ENCODE peak calls at places on chromosome 7, in ten cellular contexts. One of them, this sample, is unnamed.

GRCh38 chr7:156456503-156457115 is 184.0 kb upstream of the RNF32 start:
- DNase-seq in KBM-7: no peak
- DNase-seq in Calu3: peak; percentile 19
- DNase-seq in T-helper 1 cell: no peak
- DNase-seq in CD8-positive, alpha-beta memory T cell: no peak
- DNase-seq in NCI-H1417: no peak
- DNase-seq in Ammon's horn: no peak
- DNase-seq in NCI-H1694 treated with DMSO at 0.1 percent for 48 hours: no peak
- DNase-seq in hepatocyte: peak; percentile 44
- DNase-seq in B cell: no peak
- DNase-seq in this sample: no peak

GRCh38 chr7:134307320-134307719 is 9.4 kb downstream of the SLC35B4 start:
- DNase-seq in KBM-7: no peak
- DNase-seq in Calu3: no peak
- DNase-seq in T-helper 1 cell: no peak
- DNase-seq in CD8-positive, alpha-beta memory T cell: no peak
- DNase-seq in NCI-H1417: no peak
- DNase-seq in Ammon's horn: no peak
- DNase-seq in NCI-H1694 treated with DMSO at 0.1 percent for 48 hours: no peak
- DNase-seq in hepatocyte: no peak
- DNase-seq in B cell: no peak
- DNase-seq in this sample: peak; percentile 28

GRCh38 chr7:76296743-76297740 is 5.4 kb upstream of the HSPB1 start:
- DNase-seq in KBM-7: no peak
- DNase-seq in Calu3: peak; percentile 52
- DNase-seq in T-helper 1 cell: no peak
- DNase-seq in CD8-positive, alpha-beta memory T cell: no peak
- DNase-seq in NCI-H1417: peak; percentile 21
- DNase-seq in Ammon's horn: no peak
- DNase-seq in NCI-H1694 treated with DMSO at 0.1 percent for 48 hours: no peak
- DNase-seq in hepatocyte: peak; percentile 84
- DNase-seq in B cell: no peak
- DNase-seq in this sample: peak; percentile 68

GRCh38 chr7:68399991-68400590 is 1198.2 kb upstream of the AUTS2 start:
- DNase-seq in KBM-7: no peak
- DNase-seq in Calu3: no peak
- DNase-seq in T-helper 1 cell: no peak
- DNase-seq in CD8-positive, alpha-beta memory T cell: no peak
- DNase-seq in NCI-H1417: no peak
- DNase-seq in Ammon's horn: no peak
- DNase-seq in NCI-H1694 treated with DMSO at 0.1 percent for 48 hours: no peak
- DNase-seq in hepatocyte: no peak
- DNase-seq in B cell: no peak
- DNase-seq in this sample: no peak

GRCh38 chr7:158505683-158506082 is 81.9 kb downstream of the PTPRN2 start:
- DNase-seq in KBM-7: no peak
- DNase-seq in Calu3: no peak
- DNase-seq in T-helper 1 cell: no peak
- DNase-seq in CD8-positive, alpha-beta memory T cell: no peak
- DNase-seq in NCI-H1417: no peak
- DNase-seq in Ammon's horn: no peak
- DNase-seq in NCI-H1694 treated with DMSO at 0.1 percent for 48 hours: no peak
- DNase-seq in hepatocyte: no peak
- DNase-seq in B cell: no peak
- DNase-seq in this sample: no peak

GRCh38 chr7:90594791-90595317 is 1.3 kb upstream of the CDK14 start:
- DNase-seq in KBM-7: peak; percentile 20
- DNase-seq in Calu3: peak; percentile 33
- DNase-seq in T-helper 1 cell: no peak
- DNase-seq in CD8-positive, alpha-beta memory T cell: no peak
- DNase-seq in NCI-H1417: no peak
- DNase-seq in Ammon's horn: peak; percentile 24
- DNase-seq in NCI-H1694 treated with DMSO at 0.1 percent for 48 hours: no peak
- DNase-seq in hepatocyte: peak; percentile 27
- DNase-seq in B cell: peak; percentile 44
- DNase-seq in this sample: peak; percentile 79

GRCh38 chr7:137337902-137338301 is 5.6 kb downstream of the PTN start:
- DNase-seq in KBM-7: peak; percentile 7
- DNase-seq in Calu3: no peak
- DNase-seq in T-helper 1 cell: no peak
- DNase-seq in CD8-positive, alpha-beta memory T cell: no peak
- DNase-seq in NCI-H1417: no peak
- DNase-seq in Ammon's horn: no peak
- DNase-seq in NCI-H1694 treated with DMSO at 0.1 percent for 48 hours: no peak
- DNase-seq in hepatocyte: no peak
- DNase-seq in B cell: no peak
- DNase-seq in this sample: no peak

GRCh38 chr7:40880581-40880980 is 745.8 kb downstream of the SUGCT start:
- DNase-seq in KBM-7: no peak
- DNase-seq in Calu3: no peak
- DNase-seq in T-helper 1 cell: no peak
- DNase-seq in CD8-positive, alpha-beta memory T cell: no peak
- DNase-seq in NCI-H1417: no peak
- DNase-seq in Ammon's horn: no peak
- DNase-seq in NCI-H1694 treated with DMSO at 0.1 percent for 48 hours: no peak
- DNase-seq in hepatocyte: no peak
- DNase-seq in B cell: no peak
- DNase-seq in this sample: no peak

GRCh38 chr7:33143996-33144718 is 14.8 kb downstream of the BBS9 start:
- DNase-seq in KBM-7: no peak
- DNase-seq in Calu3: peak; percentile 12
- DNase-seq in T-helper 1 cell: no peak
- DNase-seq in CD8-positive, alpha-beta memory T cell: no peak
- DNase-seq in NCI-H1417: no peak
- DNase-seq in Ammon's horn: peak; percentile 20
- DNase-seq in NCI-H1694 treated with DMSO at 0.1 percent for 48 hours: no peak
- DNase-seq in hepatocyte: no peak
- DNase-seq in B cell: no peak
- DNase-seq in this sample: peak; percentile 6

GRCh38 chr7:75967573-75967997 is 26.8 kb downstream of the TMEM120A start:
- DNase-seq in KBM-7: peak; percentile 88
- DNase-seq in Calu3: no peak
- DNase-seq in T-helper 1 cell: no peak
- DNase-seq in CD8-positive, alpha-beta memory T cell: no peak
- DNase-seq in NCI-H1417: peak; percentile 77
- DNase-seq in Ammon's horn: no peak
- DNase-seq in NCI-H1694 treated with DMSO at 0.1 percent for 48 hours: no peak
- DNase-seq in hepatocyte: peak; percentile 63
- DNase-seq in B cell: no peak
- DNase-seq in this sample: no peak

GRCh38 chr7:36048141-36048901 is 104.7 kb upstream of the EEPD1 start:
- DNase-seq in KBM-7: peak; percentile 9
- DNase-seq in Calu3: no peak
- DNase-seq in T-helper 1 cell: no peak
- DNase-seq in CD8-positive, alpha-beta memory T cell: no peak
- DNase-seq in NCI-H1417: no peak
- DNase-seq in Ammon's horn: no peak
- DNase-seq in NCI-H1694 treated with DMSO at 0.1 percent for 48 hours: peak; percentile 81
- DNase-seq in hepatocyte: no peak
- DNase-seq in B cell: no peak
- DNase-seq in this sample: peak; percentile 91

GRCh38 chr7:151844080-151844827 is 32.7 kb downstream of the PRKAG2 start:
- DNase-seq in KBM-7: no peak
- DNase-seq in Calu3: peak; percentile 17
- DNase-seq in T-helper 1 cell: no peak
- DNase-seq in CD8-positive, alpha-beta memory T cell: no peak
- DNase-seq in NCI-H1417: no peak
- DNase-seq in Ammon's horn: no peak
- DNase-seq in NCI-H1694 treated with DMSO at 0.1 percent for 48 hours: no peak
- DNase-seq in hepatocyte: peak; percentile 55
- DNase-seq in B cell: no peak
- DNase-seq in this sample: peak; percentile 51

GRCh38 chr7:100065452-100066186 is 15.9 kb downstream of the ZNF3 start:
- DNase-seq in KBM-7: no peak
- DNase-seq in Calu3: no peak
- DNase-seq in T-helper 1 cell: no peak
- DNase-seq in CD8-positive, alpha-beta memory T cell: no peak
- DNase-seq in NCI-H1417: no peak
- DNase-seq in Ammon's horn: no peak
- DNase-seq in NCI-H1694 treated with DMSO at 0.1 percent for 48 hours: no peak
- DNase-seq in hepatocyte: peak; percentile 60
- DNase-seq in B cell: no peak
- DNase-seq in this sample: no peak

GRCh38 chr7:37342665-37343471 is 105.8 kb downstream of the ELMO1 start:
- DNase-seq in KBM-7: peak; percentile 93
- DNase-seq in Calu3: no peak
- DNase-seq in T-helper 1 cell: peak; percentile 67
- DNase-seq in CD8-positive, alpha-beta memory T cell: peak; percentile 44
- DNase-seq in NCI-H1417: peak; percentile 26
- DNase-seq in Ammon's horn: peak; percentile 47
- DNase-seq in NCI-H1694 treated with DMSO at 0.1 percent for 48 hours: no peak
- DNase-seq in hepatocyte: no peak
- DNase-seq in B cell: peak; percentile 74
- DNase-seq in this sample: no peak

GRCh38 chr7:2032030-2032875 is 200.5 kb downstream of the MAD1L1 start:
- DNase-seq in KBM-7: no peak
- DNase-seq in Calu3: no peak
- DNase-seq in T-helper 1 cell: no peak
- DNase-seq in CD8-positive, alpha-beta memory T cell: no peak
- DNase-seq in NCI-H1417: no peak
- DNase-seq in Ammon's horn: no peak
- DNase-seq in NCI-H1694 treated with DMSO at 0.1 percent for 48 hours: no peak
- DNase-seq in hepatocyte: no peak
- DNase-seq in B cell: no peak
- DNase-seq in this sample: peak; percentile 51

GRCh38 chr7:94350729-94351128 is 44.0 kb upstream of the COL1A2 start:
- DNase-seq in KBM-7: no peak
- DNase-seq in Calu3: no peak
- DNase-seq in T-helper 1 cell: no peak
- DNase-seq in CD8-positive, alpha-beta memory T cell: no peak
- DNase-seq in NCI-H1417: peak; percentile 32
- DNase-seq in Ammon's horn: no peak
- DNase-seq in NCI-H1694 treated with DMSO at 0.1 percent for 48 hours: no peak
- DNase-seq in hepatocyte: peak; percentile 6
- DNase-seq in B cell: no peak
- DNase-seq in this sample: no peak

GRCh38 chr7:122989577-122989976 is 5.9 kb downstream of the TAS2R16 start:
- DNase-seq in KBM-7: no peak
- DNase-seq in Calu3: no peak
- DNase-seq in T-helper 1 cell: no peak
- DNase-seq in CD8-positive, alpha-beta memory T cell: no peak
- DNase-seq in NCI-H1417: no peak
- DNase-seq in Ammon's horn: no peak
- DNase-seq in NCI-H1694 treated with DMSO at 0.1 percent for 48 hours: no peak
- DNase-seq in hepatocyte: no peak
- DNase-seq in B cell: no peak
- DNase-seq in this sample: no peak

GRCh38 chr7:82925331-82925730 is 237.4 kb downstream of the PCLO start:
- DNase-seq in KBM-7: no peak
- DNase-seq in Calu3: no peak
- DNase-seq in T-helper 1 cell: no peak
- DNase-seq in CD8-positive, alpha-beta memory T cell: no peak
- DNase-seq in NCI-H1417: no peak
- DNase-seq in Ammon's horn: no peak
- DNase-seq in NCI-H1694 treated with DMSO at 0.1 percent for 48 hours: no peak
- DNase-seq in hepatocyte: no peak
- DNase-seq in B cell: no peak
- DNase-seq in this sample: no peak

GRCh38 chr7:116863168-116863670 is 832 bp downstream of the CAPZA2 start:
- DNase-seq in KBM-7: peak; percentile 52
- DNase-seq in Calu3: peak; percentile 9
- DNase-seq in T-helper 1 cell: no peak
- DNase-seq in CD8-positive, alpha-beta memory T cell: no peak
- DNase-seq in NCI-H1417: no peak
- DNase-seq in Ammon's horn: no peak
- DNase-seq in NCI-H1694 treated with DMSO at 0.1 percent for 48 hours: peak; percentile 28
- DNase-seq in hepatocyte: peak; percentile 49
- DNase-seq in B cell: no peak
- DNase-seq in this sample: no peak

GRCh38 chr7:5693529-5693928 is 87.9 kb downstream of the RNF216 start:
- DNase-seq in KBM-7: peak; percentile 90
- DNase-seq in Calu3: peak; percentile 13
- DNase-seq in T-helper 1 cell: no peak
- DNase-seq in CD8-positive, alpha-beta memory T cell: no peak
- DNase-seq in NCI-H1417: no peak
- DNase-seq in Ammon's horn: peak; percentile 77
- DNase-seq in NCI-H1694 treated with DMSO at 0.1 percent for 48 hours: no peak
- DNase-seq in hepatocyte: no peak
- DNase-seq in B cell: peak; percentile 75
- DNase-seq in this sample: peak; percentile 80

GRCh38 chr7:32161708-32162107 is 91.5 kb upstream of the PDE1C start:
- DNase-seq in KBM-7: no peak
- DNase-seq in Calu3: no peak
- DNase-seq in T-helper 1 cell: no peak
- DNase-seq in CD8-positive, alpha-beta memory T cell: no peak
- DNase-seq in NCI-H1417: no peak
- DNase-seq in Ammon's horn: no peak
- DNase-seq in NCI-H1694 treated with DMSO at 0.1 percent for 48 hours: no peak
- DNase-seq in hepatocyte: no peak
- DNase-seq in B cell: no peak
- DNase-seq in this sample: peak; percentile 98

GRCh38 chr7:41027428-41028115 is 675.3 kb downstream of the INHBA start:
- DNase-seq in KBM-7: no peak
- DNase-seq in Calu3: peak; percentile 54
- DNase-seq in T-helper 1 cell: no peak
- DNase-seq in CD8-positive, alpha-beta memory T cell: no peak
- DNase-seq in NCI-H1417: no peak
- DNase-seq in Ammon's horn: no peak
- DNase-seq in NCI-H1694 treated with DMSO at 0.1 percent for 48 hours: no peak
- DNase-seq in hepatocyte: no peak
- DNase-seq in B cell: no peak
- DNase-seq in this sample: peak; percentile 98

GRCh38 chr7:80748302-80749042 is 110.0 kb downstream of the CD36 start:
- DNase-seq in KBM-7: no peak
- DNase-seq in Calu3: no peak
- DNase-seq in T-helper 1 cell: no peak
- DNase-seq in CD8-positive, alpha-beta memory T cell: no peak
- DNase-seq in NCI-H1417: no peak
- DNase-seq in Ammon's horn: no peak
- DNase-seq in NCI-H1694 treated with DMSO at 0.1 percent for 48 hours: no peak
- DNase-seq in hepatocyte: no peak
- DNase-seq in B cell: no peak
- DNase-seq in this sample: no peak

GRCh38 chr7:115047968-115048720 is 126.2 kb downstream of the MDFIC start:
- DNase-seq in KBM-7: no peak
- DNase-seq in Calu3: no peak
- DNase-seq in T-helper 1 cell: no peak
- DNase-seq in CD8-positive, alpha-beta memory T cell: no peak
- DNase-seq in NCI-H1417: no peak
- DNase-seq in Ammon's horn: no peak
- DNase-seq in NCI-H1694 treated with DMSO at 0.1 percent for 48 hours: no peak
- DNase-seq in hepatocyte: no peak
- DNase-seq in B cell: no peak
- DNase-seq in this sample: peak; percentile 9

GRCh38 chr7:30896041-30896440 is 15.6 kb upstream of the AQP1 start:
- DNase-seq in KBM-7: no peak
- DNase-seq in Calu3: peak; percentile 76
- DNase-seq in T-helper 1 cell: no peak
- DNase-seq in CD8-positive, alpha-beta memory T cell: no peak
- DNase-seq in NCI-H1417: no peak
- DNase-seq in Ammon's horn: no peak
- DNase-seq in NCI-H1694 treated with DMSO at 0.1 percent for 48 hours: no peak
- DNase-seq in hepatocyte: peak; percentile 56
- DNase-seq in B cell: no peak
- DNase-seq in this sample: no peak

GRCh38 chr7:47480576-47481538 is 101.1 kb downstream of the TNS3 start:
- DNase-seq in KBM-7: no peak
- DNase-seq in Calu3: no peak
- DNase-seq in T-helper 1 cell: no peak
- DNase-seq in CD8-positive, alpha-beta memory T cell: no peak
- DNase-seq in NCI-H1417: no peak
- DNase-seq in Ammon's horn: no peak
- DNase-seq in NCI-H1694 treated with DMSO at 0.1 percent for 48 hours: no peak
- DNase-seq in hepatocyte: no peak
- DNase-seq in B cell: peak; percentile 63
- DNase-seq in this sample: no peak

GRCh38 chr7:23490357-23491131 is 20.3 kb upstream of the IGF2BP3 start:
- DNase-seq in KBM-7: peak; percentile 59
- DNase-seq in Calu3: no peak
- DNase-seq in T-helper 1 cell: peak; percentile 39
- DNase-seq in CD8-positive, alpha-beta memory T cell: peak; percentile 39
- DNase-seq in NCI-H1417: peak; percentile 28
- DNase-seq in Ammon's horn: peak; percentile 39
- DNase-seq in NCI-H1694 treated with DMSO at 0.1 percent for 48 hours: no peak
- DNase-seq in hepatocyte: no peak
- DNase-seq in B cell: peak; percentile 81
- DNase-seq in this sample: peak; percentile 28

GRCh38 chr7:55476071-55476803 is 96.1 kb downstream of the VOPP1 start:
- DNase-seq in KBM-7: no peak
- DNase-seq in Calu3: no peak
- DNase-seq in T-helper 1 cell: no peak
- DNase-seq in CD8-positive, alpha-beta memory T cell: no peak
- DNase-seq in NCI-H1417: no peak
- DNase-seq in Ammon's horn: peak; percentile 73
- DNase-seq in NCI-H1694 treated with DMSO at 0.1 percent for 48 hours: no peak
- DNase-seq in hepatocyte: no peak
- DNase-seq in B cell: no peak
- DNase-seq in this sample: peak; percentile 67

This sample was measured in EL.